ENCODE peak calls at places on chromosomes 6 and 20, in five cellular contexts. O is neural crest cell, G is hepatocyte, A is IMR-90, T is OCI-LY7. P is an unnamed sample.

GRCh38 chr6:117174835-117175360 is 90.5 kb upstream of the VGLL2 start:
- DNase-seq in O (no peak), G (no peak), A (no peak), T (no peak), P (no peak)

GRCh38 chr6:79413562-79414002 is 123.6 kb downstream of the LCA5 start:
- DNase-seq in O (no peak), G (peak), A (peak), T (no peak), P (no peak)

GRCh38 chr20:63969851-63970713 is at the start of gene ZNF512B:
- DNase-seq in O (peak), G (peak), A (peak), T (peak), P (peak)

GRCh38 chr20:63053430-63054102 is 46.8 kb upstream of the BHLHE23 start:
- DNase-seq in O (no peak), G (no peak), A (no peak), T (no peak), P (no peak)

GRCh38 chr6:40997256-40997957 is 41.6 kb downstream of the UNC5CL start:
- DNase-seq in O (no peak), G (peak), A (peak), T (no peak), P (peak)

GRCh38 chr6:90411292-90411781 is 114.7 kb upstream of the BACH2 start:
- DNase-seq in O (no peak), G (peak), A (no peak), T (no peak), P (peak)

GRCh38 chr20:3796477-3797225 is 541 bp downstream of the CDC25B start:
- DNase-seq in O (no peak), G (no peak), A (no peak), T (peak), P (no peak)

GRCh38 chr6:25173951-25174474 is 105.2 kb upstream of the CARMIL1 start:
- DNase-seq in O (no peak), G (peak), A (peak), T (no peak), P (peak)

GRCh38 chr20:32474009-32474716 is 111.0 kb downstream of the NOL4L start:
- DNase-seq in O (no peak), G (no peak), A (no peak), T (no peak), P (peak)

GRCh38 chr6:80215063-80215462 is 108.6 kb downstream of the BCKDHB start:
- DNase-seq in O (no peak), G (no peak), A (no peak), T (no peak), P (no peak)

GRCh38 chr20:38674178-38675133 is 49.8 kb upstream of the SLC32A1 start:
- DNase-seq in O (peak), G (peak), A (peak), T (peak), P (no peak)

GRCh38 chr6:110965629-110966229 is 7.2 kb downstream of the GTF3C6 start:
- DNase-seq in O (no peak), G (no peak), A (no peak), T (no peak), P (no peak)

GRCh38 chr6:131470549-131470948 is 102.5 kb upstream of the ARG1 start:
- DNase-seq in O (no peak), G (no peak), A (no peak), T (no peak), P (no peak)

GRCh38 chr20:49545572-49545971 is 22.4 kb downstream of the PTGIS start:
- DNase-seq in O (no peak), G (no peak), A (no peak), T (peak), P (no peak)

GRCh38 chr6:44660561-44661220 is 273.2 kb downstream of the CDC5L start:
- DNase-seq in O (no peak), G (no peak), A (no peak), T (no peak), P (no peak)

GRCh38 chr6:77034161-77034560 is 429.1 kb downstream of the HTR1B start:
- DNase-seq in O (no peak), G (no peak), A (peak), T (no peak), P (no peak)

GRCh38 chr6:109695468-109695867 is 4.4 kb downstream of the FIG4 start:
- DNase-seq in O (no peak), G (no peak), A (no peak), T (peak), P (no peak)

GRCh38 chr6:158487495-158487894 is 72.4 kb upstream of the TMEM181 start:
- DNase-seq in O (no peak), G (no peak), A (peak), T (no peak), P (no peak)

GRCh38 chr6:38264605-38265004 is 375.1 kb downstream of the BTBD9 start:
- DNase-seq in O (no peak), G (peak), A (peak), T (no peak), P (peak)

GRCh38 chr6:14885471-14885987 is 360.3 kb upstream of the JARID2 start:
- DNase-seq in O (no peak), G (no peak), A (peak), T (no peak), P (no peak)

GRCh38 chr20:7704021-7704420 is 236.2 kb downstream of the HAO1 start:
- DNase-seq in O (no peak), G (no peak), A (no peak), T (no peak), P (no peak)

GRCh38 chr6:144689503-144690040 is 404.4 kb downstream of the UTRN start:
- DNase-seq in O (no peak), G (no peak), A (no peak), T (no peak), P (no peak)

GRCh38 chr20:49846206-49846807 is 33.7 kb downstream of the SLC9A8 start:
- DNase-seq in O (peak), G (peak), A (peak), T (peak), P (peak)

GRCh38 chr6:94238868-94239267 is 819.5 kb upstream of the EPHA7 start:
- DNase-seq in O (no peak), G (no peak), A (no peak), T (no peak), P (no peak)

GRCh38 chr6:119318176-119318575 is 31.4 kb downstream of the MAN1A1 start:
- DNase-seq in O (no peak), G (no peak), A (no peak), T (no peak), P (no peak)

GRCh38 chr6:10099648-10100047 is 315.2 kb downstream of the TFAP2A start:
- DNase-seq in O (no peak), G (no peak), A (no peak), T (no peak), P (peak)

GRCh38 chr6:100001915-100002388 is 7.9 kb upstream of the MCHR2 start:
- DNase-seq in O (peak), G (peak), A (peak), T (peak), P (peak)

GRCh38 chr6:107248147-107248546 is 132.8 kb upstream of the BEND3 start:
- DNase-seq in O (no peak), G (no peak), A (no peak), T (no peak), P (no peak)

GRCh38 chr6:227074-227782 is 65.1 kb upstream of the DUSP22 start:
- DNase-seq in O (no peak), G (no peak), A (no peak), T (peak), P (no peak)
- TF ChIP-seq CTCF in O (no peak), G (peak), A (no peak), T (peak), P (no peak)

GRCh38 chr6:167502471-167502870 is 177.6 kb downstream of the TTLL2 start:
- DNase-seq in O (no peak), G (no peak), A (no peak), T (no peak), P (no peak)

GRCh38 chr6:167500961-167501360 is 176.1 kb downstream of the TTLL2 start:
- DNase-seq in O (no peak), G (no peak), A (no peak), T (no peak), P (no peak)

GRCh38 chr6:167504412-167504961 is 179.6 kb downstream of the TTLL2 start:
- DNase-seq in O (no peak), G (no peak), A (no peak), T (no peak), P (no peak)

GRCh38 chr6:167499161-167499660 is 174.3 kb downstream of the TTLL2 start:
- DNase-seq in O (no peak), G (peak), A (no peak), T (no peak), P (no peak)

DNA sequence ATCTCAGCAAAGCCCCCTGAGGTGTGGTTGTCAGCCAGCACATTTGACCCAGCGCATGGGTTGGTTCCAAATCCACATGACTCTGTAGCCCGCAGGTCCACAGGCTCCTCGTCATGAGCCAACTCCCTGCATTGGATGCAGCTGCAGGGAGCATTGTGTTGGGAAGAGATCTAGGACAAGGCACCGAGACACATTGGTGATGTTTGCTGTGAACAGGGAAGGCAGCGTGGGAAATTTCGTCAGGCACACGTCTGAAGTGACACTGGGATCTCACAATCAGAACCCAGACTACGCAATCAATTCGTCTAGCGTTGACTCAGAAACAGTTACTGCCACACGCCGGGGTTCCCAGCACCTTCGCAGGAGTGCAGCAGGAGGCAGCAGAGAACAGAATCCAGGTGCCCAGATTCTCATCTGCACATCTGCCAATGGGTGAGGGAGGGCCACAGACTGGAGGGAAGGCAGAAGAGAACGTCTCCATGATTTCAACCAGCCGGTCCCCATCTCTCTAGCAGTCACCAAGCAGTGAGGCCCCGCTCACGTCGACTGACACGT is 177.0 kb downstream of the TTLL2 start:
- DNase-seq in O (no peak), G (peak), A (no peak), T (no peak), P (peak)
- TF ChIP-seq CTCF in O (peak), G (peak), A (no peak), T (no peak), P (peak)

GRCh38 chr6:46044876-46045617 is 29.4 kb upstream of the CLIC5 start:
- DNase-seq in O (no peak), G (peak), A (peak), T (no peak), P (peak)

GRCh38 chr6:46040288-46040687 is 24.6 kb upstream of the CLIC5 start:
- DNase-seq in O (no peak), G (no peak), A (no peak), T (no peak), P (no peak)

GRCh38 chr6:46046558-46047169 is 31.0 kb upstream of the CLIC5 start:
- DNase-seq in O (no peak), G (no peak), A (no peak), T (no peak), P (no peak)

GRCh38 chr6:46039646-46040045 is 24.0 kb upstream of the CLIC5 start:
- DNase-seq in O (no peak), G (no peak), A (no peak), T (no peak), P (no peak)

GRCh38 chr6:46042355-46042999 is 26.8 kb upstream of the CLIC5 start:
- DNase-seq in O (no peak), G (peak), A (peak), T (peak), P (peak)
- TF ChIP-seq CTCF in O (peak), G (peak), A (peak), T (peak), P (peak)

GRCh38 chr20:19000071-19000470 is 186.5 kb downstream of the SCP2D1 start:
- DNase-seq in O (no peak), G (no peak), A (no peak), T (no peak), P (no peak)
- TF ChIP-seq CTCF in O (no peak), G (no peak), A (no peak), T (no peak), P (no peak)

GRCh38 chr6:105135056-105135455 is 44.8 kb downstream of the POPDC3 start:
- DNase-seq in O (no peak), G (no peak), A (peak), T (no peak), P (peak)
- TF ChIP-seq CTCF in O (peak), G (peak), A (peak), T (no peak), P (no peak)

GRCh38 chr6:137919512-137919823 is 52.4 kb downstream of the TNFAIP3 start:
- DNase-seq in O (no peak), G (no peak), A (no peak), T (no peak), P (no peak)

GRCh38 chr6:137923866-137924616 is 57.0 kb downstream of the TNFAIP3 start:
- DNase-seq in O (no peak), G (peak), A (no peak), T (no peak), P (no peak)

GRCh38 chr6:137920331-137920730 is 53.3 kb downstream of the TNFAIP3 start:
- DNase-seq in O (no peak), G (no peak), A (no peak), T (no peak), P (no peak)

GRCh38 chr6:137919837-137920304 is 52.8 kb downstream of the TNFAIP3 start:
- DNase-seq in O (no peak), G (no peak), A (no peak), T (no peak), P (no peak)

GRCh38 chr6:137921823-137922222 is 54.8 kb downstream of the TNFAIP3 start:
- DNase-seq in O (no peak), G (no peak), A (no peak), T (no peak), P (no peak)
- TF ChIP-seq CTCF in O (no peak), G (no peak), A (no peak), T (no peak), P (no peak)

DNA sequence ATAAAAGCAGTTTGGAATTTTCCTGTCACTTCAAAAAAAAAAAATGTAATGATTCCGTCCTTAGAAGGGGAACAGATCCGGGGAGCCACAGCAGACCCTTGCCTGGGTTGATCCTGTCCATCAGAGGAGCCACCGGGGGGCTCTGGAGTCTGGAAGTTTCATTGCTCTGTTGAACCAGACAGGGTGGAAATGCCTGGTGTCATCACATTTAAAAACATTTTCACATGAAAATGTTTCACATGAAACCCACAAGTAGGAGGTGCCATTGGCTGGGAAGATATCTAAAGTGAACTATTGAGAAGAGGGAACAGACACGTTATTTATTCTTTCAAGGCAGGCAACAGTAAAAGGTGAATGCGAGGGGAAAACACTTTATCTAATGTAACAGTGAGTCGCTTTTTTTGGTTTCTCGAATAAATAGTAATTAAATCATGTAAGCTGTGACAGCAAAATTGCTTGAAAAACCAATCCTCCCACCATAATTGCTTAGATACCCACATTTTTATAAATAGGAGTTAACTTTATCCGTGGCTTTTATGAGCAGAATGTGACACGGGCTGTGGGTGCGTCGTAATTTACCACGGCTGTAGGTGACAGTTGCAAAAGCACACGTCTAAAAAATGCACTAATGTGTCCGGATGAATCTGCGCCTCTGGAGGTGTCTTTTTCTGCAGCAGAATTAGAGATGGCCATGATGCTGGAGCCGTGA is 323.4 kb downstream of the TAF4 start:
- DNase-seq in O (no peak), G (no peak), A (no peak), T (peak), P (no peak)
- TF ChIP-seq CTCF in O (peak), G (peak), A (no peak), T (peak), P (no peak)

P was measured in Calu3.